ENCODE peak calls at places on chromosomes 12 and 14, in five cellular contexts. W, P, O, Z and A are unnamed samples.
A peak's percentile ranks its signal among the peaks of the same experiment; 100 is the strongest.

GRCh38 chr14:78605065-78605762 is 435.0 kb downstream of the NRXN3 start:
- DNase-seq in W (no peak), P (no peak), O (no peak), Z (no peak), A (no peak)

GRCh38 chr14:104378636-104379225 is 200.8 kb upstream of the C14orf180 start:
- DNase-seq in W (no peak), P (no peak), O (no peak), Z (no peak), A (no peak)

GRCh38 chr12:93191461-93191860 is 186.3 kb upstream of the NUDT4 start:
- DNase-seq in W (no peak), P (no peak), O (no peak), Z (no peak), A (no peak)

GRCh38 chr12:101501410-101502045 is 26.4 kb downstream of the SPIC start:
- DNase-seq in W (no peak), P (no peak), O (no peak), Z (peak; percentile 5), A (no peak)

GRCh38 chr12:18456344-18456743 is 195.0 kb downstream of the PIK3C2G start:
- DNase-seq in W (no peak), P (no peak), O (no peak), Z (no peak), A (no peak)

GRCh38 chr12:64103821-64104220 is 118.3 kb downstream of the KICS2 start:
- DNase-seq in W (no peak), P (no peak), O (no peak), Z (peak; percentile 32), A (no peak)

GRCh38 chr12:109517619-109518018 is 40.2 kb downstream of the UBE3B start:
- DNase-seq in W (no peak), P (no peak), O (no peak), Z (no peak), A (no peak)

GRCh38 chr12:96720363-96720705 is 186.7 kb upstream of the NEDD1 start:
- DNase-seq in W (no peak), P (no peak), O (no peak), Z (no peak), A (no peak)

GRCh38 chr14:36604757-36605505 is 22.5 kb upstream of the NKX2-8 start:
- DNase-seq in W (no peak), P (peak; percentile 0), O (peak; percentile 63), Z (peak; percentile 66), A (no peak)

GRCh38 chr12:67042697-67043131 is 226.4 kb upstream of the CAND1 start:
- DNase-seq in W (no peak), P (no peak), O (no peak), Z (peak; percentile 1), A (no peak)

GRCh38 chr12:54561164-54561563 is 11.8 kb downstream of the PDE1B start:
- DNase-seq in W (peak; percentile 60), P (no peak), O (no peak), Z (no peak), A (no peak)

GRCh38 chr12:51183349-51183748 is 10.4 kb upstream of the TFCP2 start:
- DNase-seq in W (no peak), P (no peak), O (no peak), Z (no peak), A (no peak)

GRCh38 chr12:21940549-21940948 is 677 bp downstream of the ABCC9 start:
- DNase-seq in W (no peak), P (no peak), O (no peak), Z (no peak), A (no peak)

GRCh38 chr12:95443458-95443857 is 30.5 kb upstream of the METAP2 start:
- DNase-seq in W (no peak), P (no peak), O (no peak), Z (no peak), A (no peak)

GRCh38 chr12:28583771-28584261 is 393.6 kb downstream of the CCDC91 start:
- DNase-seq in W (no peak), P (no peak), O (no peak), Z (peak; percentile 34), A (no peak)

GRCh38 chr12:21710944-21711343 is 53.3 kb upstream of the LDHB start:
- DNase-seq in W (no peak), P (no peak), O (no peak), Z (no peak), A (no peak)

GRCh38 chr14:54650331-54651017 is 83.5 kb downstream of the SAMD4A start:
- DNase-seq in W (peak; percentile 63), P (no peak), O (no peak), Z (peak; percentile 80), A (peak; percentile 73)

GRCh38 chr12:50542448-50542847 is 37.7 kb downstream of the DIP2B start:
- DNase-seq in W (no peak), P (no peak), O (no peak), Z (peak; percentile 53), A (no peak)

GRCh38 chr12:31206038-31206670 is 119.8 kb downstream of the SINHCAF start:
- DNase-seq in W (peak; percentile 48), P (no peak), O (peak; percentile 70), Z (peak; percentile 41), A (no peak)

GRCh38 chr14:52377940-52378339 is 63.8 kb downstream of the PTGER2 start:
- DNase-seq in W (no peak), P (no peak), O (peak; percentile 15), Z (no peak), A (no peak)

GRCh38 chr12:50097952-50098351 is 5.9 kb upstream of the GPD1 start:
- DNase-seq in W (no peak), P (no peak), O (no peak), Z (no peak), A (no peak)

GRCh38 chr12:6938353-6939186 is 5.0 kb upstream of the RNU7-1 start:
- DNase-seq in W (peak; percentile 61), P (no peak), O (no peak), Z (no peak), A (no peak)

GRCh38 chr12:50604640-50604920 is 99.8 kb downstream of the DIP2B start:
- DNase-seq in W (no peak), P (no peak), O (no peak), Z (no peak), A (no peak)

GRCh38 chr12:11040162-11040561 is 9.0 kb upstream of the TAS2R31 start:
- DNase-seq in W (no peak), P (no peak), O (no peak), Z (peak; percentile 29), A (no peak)

GRCh38 chr14:58677525-58677924 is 39.8 kb downstream of the DACT1 start:
- DNase-seq in W (no peak), P (no peak), O (no peak), Z (no peak), A (no peak)

GRCh38 chr12:5624873-5625272 is 193.0 kb downstream of the NTF3 start:
- DNase-seq in W (no peak), P (no peak), O (no peak), Z (no peak), A (no peak)